ENCODE peak calls at places on chromosomes 6 and 20, in six cellular contexts. V, X, N, W, E and D are unnamed samples.

GRCh38 chr6:80541186-80541585 is 434.7 kb downstream of the BCKDHB start:
- DNase-seq in V (no peak), X (no peak), N (no peak), W (no peak), E (peak; percentile 69), D (no peak)

GRCh38 chr6:156804402-156804801 is 27.2 kb downstream of the ARID1B start:
- DNase-seq in V (no peak), X (no peak), N (no peak), W (no peak), E (no peak), D (no peak)

GRCh38 chr20:1929460-1929859 is 34.3 kb downstream of the SIRPA start:
- DNase-seq in V (no peak), X (no peak), N (no peak), W (no peak), E (no peak), D (no peak)

GRCh38 chr6:18183736-18184135 is 28.5 kb downstream of the KDM1B start:
- DNase-seq in V (no peak), X (no peak), N (no peak), W (no peak), E (no peak), D (no peak)

GRCh38 chr6:145206247-145206907 is 528.9 kb downstream of the EPM2A start:
- DNase-seq in V (no peak), X (no peak), N (no peak), W (no peak), E (no peak), D (no peak)

GRCh38 chr6:15392182-15392581 is 146.3 kb downstream of the JARID2 start:
- DNase-seq in V (no peak), X (no peak), N (no peak), W (no peak), E (no peak), D (no peak)

GRCh38 chr6:111605100-111605748 is 454 bp downstream of the TRAF3IP2 start:
- DNase-seq in V (peak; percentile 64), X (peak; percentile 93), N (peak; percentile 85), W (no peak), E (no peak), D (peak; percentile 94)

GRCh38 chr6:111602481-111603404 is 2.9 kb downstream of the TRAF3IP2 start:
- DNase-seq in V (peak; percentile 21), X (peak; percentile 89), N (no peak), W (no peak), E (no peak), D (no peak)

GRCh38 chr20:58498445-58499068 is 16.6 kb downstream of the APCDD1L start:
- DNase-seq in V (no peak), X (no peak), N (no peak), W (no peak), E (no peak), D (no peak)

DNA sequence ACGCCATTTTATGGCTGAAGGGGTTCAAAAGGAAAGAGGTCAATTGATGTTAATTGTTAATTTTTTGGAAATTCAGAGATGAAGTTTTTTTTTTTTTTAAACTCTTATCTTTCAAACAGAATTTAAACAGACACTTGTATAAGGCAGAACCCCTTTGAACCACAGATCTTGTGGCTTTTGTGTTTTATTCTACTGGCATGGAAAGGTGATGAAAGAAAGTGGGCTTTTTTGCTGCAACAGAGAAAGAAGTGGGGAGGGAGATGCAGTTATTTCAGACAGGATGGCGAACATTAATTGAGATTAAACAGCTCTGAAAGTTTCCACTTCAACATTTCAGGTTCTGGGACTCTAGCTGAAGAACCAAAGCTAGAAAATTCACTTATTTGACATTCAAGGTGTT is 200.9 kb downstream of the GJA10 start:
- DNase-seq in V (no peak), X (no peak), N (no peak), W (peak; percentile 64), E (no peak), D (no peak)
- H3K4me3 ChIP-seq in V (no peak overlapping the region), X (no peak overlapping the region), N (no peak overlapping the region), W (no peak overlapping the region), E (no peak overlapping the region), D (no peak overlapping the region)

GRCh38 chr6:52512199-52512598 is 64.7 kb downstream of the TRAM2 start:
- DNase-seq in V (peak; percentile 22), X (peak; percentile 87), N (no peak), W (no peak), E (peak; percentile 10), D (no peak)

GRCh38 chr6:52513464-52513863 is 63.4 kb downstream of the TRAM2 start:
- DNase-seq in V (no peak), X (no peak), N (no peak), W (no peak), E (no peak), D (no peak)

GRCh38 chr6:52511163-52511562 is 65.7 kb downstream of the TRAM2 start:
- DNase-seq in V (no peak), X (no peak), N (no peak), W (no peak), E (no peak), D (no peak)

GRCh38 chr6:52510213-52510562 is 66.7 kb downstream of the TRAM2 start:
- DNase-seq in V (no peak), X (no peak), N (no peak), W (no peak), E (no peak), D (no peak)

DNA sequence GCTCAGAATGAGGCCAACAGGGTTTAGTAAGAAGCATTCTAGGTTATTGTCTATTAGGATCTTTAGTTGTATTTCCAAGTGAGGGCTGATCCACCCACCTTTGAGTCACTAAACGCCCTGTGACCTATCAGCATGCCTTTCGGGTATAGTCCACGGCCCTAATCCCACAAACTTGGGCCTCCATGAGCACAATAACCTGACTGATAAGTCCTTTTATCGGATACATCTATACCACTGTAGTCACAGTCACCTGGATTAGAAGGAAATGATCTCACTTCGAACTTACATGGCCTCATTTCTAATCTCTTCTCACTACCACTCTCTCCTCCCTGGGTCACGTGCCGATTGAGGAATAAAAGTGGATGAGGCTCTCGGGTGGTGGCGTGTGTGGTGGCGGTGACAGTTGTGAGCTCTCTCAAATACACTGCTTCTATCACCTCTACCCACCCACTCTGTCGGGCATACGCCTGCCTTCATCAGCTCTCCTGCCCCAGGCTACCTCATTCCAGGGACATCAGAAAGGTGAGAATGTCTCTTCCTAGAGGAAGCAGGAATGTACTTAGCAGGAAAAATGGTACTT is 65.2 kb downstream of the TRAM2 start:
- DNase-seq in V (no peak), X (no peak), N (no peak), W (no peak), E (no peak), D (no peak)
- H3K27ac ChIP-seq in V (peak overlapping the region; percentile 79), X (peak overlapping the region; percentile 82), N (no peak overlapping the region), W (no peak overlapping the region), E (no peak overlapping the region), D (peak overlapping the region; percentile 83)

DNA sequence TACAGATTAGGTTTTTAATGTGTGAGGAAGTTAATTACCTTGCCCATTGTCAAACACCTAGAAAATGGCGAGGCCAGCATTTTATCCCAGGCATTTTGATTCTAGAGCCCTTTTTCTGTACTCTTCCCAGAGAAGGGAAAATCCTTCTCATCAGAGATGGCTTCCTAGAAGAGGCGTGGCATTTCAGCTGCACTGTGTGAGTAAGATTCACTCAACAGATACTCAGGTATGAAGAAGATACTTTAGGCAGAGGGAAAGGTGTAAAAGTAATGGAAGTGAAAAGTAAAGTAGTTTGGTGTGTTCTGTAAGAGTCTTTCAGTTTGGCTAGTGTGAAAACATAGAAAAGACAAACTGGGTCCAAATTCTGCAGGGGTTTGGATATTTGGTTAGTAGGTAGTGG is 113.8 kb downstream of the MAP3K4 start:
- DNase-seq in V (no peak), X (no peak), N (no peak), W (no peak), E (no peak), D (no peak)
- H3K36me3 ChIP-seq in V (no peaks in the 10 kb centered on the region), X (peaks cover 92% of the 10 kb centered on the region), N (peaks cover 9% of the 10 kb centered on the region), W (peaks cover 9% of the 10 kb centered on the region), E (peaks cover 31% of the 10 kb centered on the region), D (peaks cover 86% of the 10 kb centered on the region)

GRCh38 chr6:88611721-88612120 is 351.7 kb downstream of the RNGTT start:
- DNase-seq in V (no peak), X (no peak), N (no peak), W (no peak), E (no peak), D (no peak)
- H3K4me3 ChIP-seq in V (no peak overlapping the region), X (no peak overlapping the region), N (no peak overlapping the region), W (no peak overlapping the region), E (no peak overlapping the region), D (no peak overlapping the region)

DNA sequence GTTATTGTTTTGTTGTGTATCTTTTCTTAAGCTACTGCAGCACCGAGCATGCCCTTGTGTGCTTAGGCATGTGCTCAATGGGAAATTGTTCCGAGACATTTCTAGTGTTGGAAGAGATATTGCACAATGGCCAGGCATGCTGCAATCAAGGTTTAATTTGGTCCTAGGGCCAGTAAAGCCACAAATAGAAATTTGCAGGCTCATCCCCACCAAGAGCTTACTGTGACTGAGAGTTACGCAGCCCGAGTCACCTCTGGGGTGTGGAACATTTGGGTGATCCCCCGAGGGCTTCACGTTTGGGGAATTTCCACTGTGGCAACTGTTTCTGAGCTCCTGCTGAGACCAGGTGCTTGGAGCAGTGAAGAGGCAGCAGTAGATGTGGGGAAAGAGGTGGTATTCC is 65.8 kb downstream of the ADTRP start:
- DNase-seq in V (peak; percentile 18), X (peak; percentile 73), N (no peak), W (no peak), E (no peak), D (no peak)
- H3K27ac ChIP-seq in V (no peak overlapping the region), X (peak overlapping the region; percentile 31), N (no peak overlapping the region), W (peak overlapping the region; percentile 67), E (no peak overlapping the region), D (no peak overlapping the region)